ENCODE peak calls at places on chromosome 20, in ten cellular contexts. X is CD8-positive, alpha-beta T cell; I is AG09309; J is AG04450; T is adrenal gland; S is cardiac fibroblast; C is right atrium auricular region; O is hepatocyte; M is heart right ventricle; G is lung. H is an unnamed sample.

GRCh38 chr20:47220161-47220582 is 136.3 kb downstream of the ZMYND8 start:
- DNase-seq in X (peak; percentile 19), I (no peak), J (no peak), T (peak; percentile 39), S (peak; percentile 51), C (no peak), O (no peak), M (no peak), G (no peak), H (peak; percentile 22)

GRCh38 chr20:35604444-35604750 is 11.2 kb upstream of the SPAG4 start:
- DNase-seq in X (no peak), I (no peak), J (no peak), T (peak; percentile 13), S (no peak), C (no peak), O (no peak), M (no peak), G (no peak), H (peak; percentile 6)

GRCh38 chr20:61516398-61517208 is 264.5 kb downstream of the CDH4 start:
- DNase-seq in X (no peak), I (no peak), J (no peak), T (no peak), S (no peak), C (no peak), O (no peak), M (peak; percentile 40), G (no peak), H (no peak)

GRCh38 chr20:48294196-48294595 is 508.9 kb upstream of the SULF2 start:
- DNase-seq in X (no peak), I (no peak), J (no peak), T (no peak), S (peak; percentile 82), C (no peak), O (no peak), M (no peak), G (no peak), H (no peak)

GRCh38 chr20:34285450-34285849 is 17.7 kb downstream of the AHCY start:
- DNase-seq in X (no peak), I (no peak), J (no peak), T (no peak), S (no peak), C (no peak), O (no peak), M (no peak), G (no peak), H (no peak)

GRCh38 chr20:32792316-32792715 is 27.4 kb upstream of the MAPRE1 start:
- DNase-seq in X (no peak), I (no peak), J (no peak), T (no peak), S (peak; percentile 45), C (no peak), O (peak; percentile 58), M (no peak), G (no peak), H (peak; percentile 10)

GRCh38 chr20:45337367-45338120 is 10.7 kb downstream of the SDC4 start:
- DNase-seq in X (no peak), I (peak; percentile 78), J (peak; percentile 87), T (peak; percentile 81), S (peak; percentile 91), C (no peak), O (peak; percentile 77), M (peak; percentile 53), G (peak; percentile 69), H (peak; percentile 87)

GRCh38 chr20:58420798-58421496 is 31.9 kb downstream of the VAPB start:
- DNase-seq in X (no peak), I (peak; percentile 14), J (no peak), T (no peak), S (peak; percentile 36), C (no peak), O (no peak), M (no peak), G (no peak), H (peak; percentile 54)

GRCh38 chr20:34709836-34710567 is 5.9 kb downstream of the TP53INP2 start:
- DNase-seq in X (peak; percentile 54), I (no peak), J (no peak), T (peak; percentile 56), S (peak; percentile 73), C (peak; percentile 67), O (peak; percentile 87), M (peak; percentile 44), G (peak; percentile 52), H (peak; percentile 71)

GRCh38 chr20:58713801-58714339 is 21.3 kb downstream of the NPEPL1 start:
- DNase-seq in X (no peak), I (no peak), J (no peak), T (peak; percentile 15), S (no peak), C (peak; percentile 42), O (peak; percentile 4), M (no peak), G (peak; percentile 18), H (no peak)

GRCh38 chr20:63323298-63323820 is 30.4 kb downstream of the COL20A1 start:
- DNase-seq in X (no peak), I (no peak), J (no peak), T (no peak), S (no peak), C (no peak), O (no peak), M (no peak), G (no peak), H (no peak)

GRCh38 chr20:49501917-49502316 is 19.4 kb upstream of the KCNB1 start:
- DNase-seq in X (no peak), I (no peak), J (no peak), T (no peak), S (peak; percentile 30), C (no peak), O (no peak), M (no peak), G (no peak), H (peak; percentile 13)

GRCh38 chr20:55761787-55762186 is 243.5 kb downstream of the CBLN4 start:
- DNase-seq in X (no peak), I (no peak), J (no peak), T (no peak), S (no peak), C (no peak), O (no peak), M (no peak), G (no peak), H (no peak)

DNA sequence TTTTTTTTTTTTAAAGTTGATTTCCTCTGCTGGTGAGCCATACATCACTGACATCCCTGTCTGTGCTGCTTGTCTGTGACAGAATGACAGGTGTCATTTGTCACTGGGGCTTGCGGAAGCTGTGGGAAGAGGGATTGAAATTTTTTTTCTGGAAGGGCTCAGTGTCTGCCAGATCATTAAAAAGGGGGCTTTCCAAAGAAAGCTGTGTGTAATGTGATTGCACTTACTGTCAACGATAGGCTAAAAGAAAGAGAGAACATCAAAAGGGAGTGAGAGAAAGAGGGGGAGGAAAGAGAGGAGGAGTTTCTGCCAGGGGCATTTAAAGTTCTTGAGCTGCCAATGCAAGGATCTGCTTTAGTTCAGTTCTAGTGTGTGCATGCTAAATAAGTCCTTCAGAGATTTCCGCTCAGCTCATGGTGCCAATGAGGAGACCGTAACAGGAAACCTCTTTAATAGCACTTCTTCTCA is 177.1 kb downstream of the TSHZ2 start:
- DNase-seq in X (no peak), I (no peak), J (no peak), T (no peak), S (no peak), C (no peak), O (no peak), M (no peak), G (no peak), H (no peak)
- H3K4me3 ChIP-seq in X (no peak overlapping the region), I (no peak overlapping the region), J (no peak overlapping the region), T (no peak overlapping the region), S (no peak overlapping the region), C (no peak overlapping the region), O (no peak overlapping the region), M (no peak overlapping the region), G (no peak overlapping the region), H (no peak overlapping the region)

DNA sequence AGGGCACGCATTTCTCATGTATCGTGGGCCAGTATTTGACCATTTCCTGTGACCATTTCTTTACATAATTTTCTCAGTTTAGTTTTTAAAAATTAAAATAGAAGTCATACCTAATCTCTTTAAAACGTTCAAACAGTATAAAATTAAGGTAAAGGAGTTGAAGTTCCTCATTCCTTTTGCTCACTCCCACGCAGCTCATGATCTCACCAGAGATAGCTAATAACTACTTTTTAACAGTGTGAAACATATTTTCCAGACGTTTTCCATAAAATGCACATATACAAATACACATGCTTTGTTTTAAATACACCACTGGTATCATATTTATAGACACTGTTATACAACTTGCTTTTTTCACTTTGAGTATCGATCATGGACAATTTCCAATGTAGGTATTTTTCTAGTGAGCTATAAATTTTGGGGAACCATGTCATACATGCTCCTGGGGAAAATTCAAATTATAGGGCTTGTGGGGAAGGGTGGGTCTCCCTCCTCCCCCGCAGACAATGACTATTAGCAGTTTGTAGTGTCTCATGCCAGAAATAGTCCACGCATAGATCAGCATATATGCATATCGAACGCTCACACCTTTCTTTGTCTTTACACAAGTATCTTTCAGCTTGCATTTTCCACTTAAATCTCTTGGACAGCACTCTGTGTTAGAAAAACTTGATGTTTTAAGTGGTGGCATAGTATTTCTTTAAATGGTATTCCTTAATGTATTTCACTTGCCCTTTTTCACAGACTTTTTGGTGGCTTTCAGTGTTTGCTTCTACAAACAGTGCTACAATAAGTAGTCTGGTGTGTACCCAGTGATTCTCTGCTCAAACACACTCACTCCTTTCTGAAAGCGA is 145.5 kb upstream of the ZNF217 start:
- DNase-seq in X (no peak), I (no peak), J (no peak), T (no peak), S (no peak), C (no peak), O (peak; percentile 42), M (no peak), G (no peak), H (peak; percentile 59)
- H3K4me3 ChIP-seq in X (no peak overlapping the region), I (no peak overlapping the region), J (no peak overlapping the region), T (no peak overlapping the region), S (no peak overlapping the region), C (peak overlapping the region; percentile 25), O (no peak overlapping the region), M (peak overlapping the region; percentile 13), G (no peak overlapping the region), H (peak overlapping the region; percentile 49)

DNA sequence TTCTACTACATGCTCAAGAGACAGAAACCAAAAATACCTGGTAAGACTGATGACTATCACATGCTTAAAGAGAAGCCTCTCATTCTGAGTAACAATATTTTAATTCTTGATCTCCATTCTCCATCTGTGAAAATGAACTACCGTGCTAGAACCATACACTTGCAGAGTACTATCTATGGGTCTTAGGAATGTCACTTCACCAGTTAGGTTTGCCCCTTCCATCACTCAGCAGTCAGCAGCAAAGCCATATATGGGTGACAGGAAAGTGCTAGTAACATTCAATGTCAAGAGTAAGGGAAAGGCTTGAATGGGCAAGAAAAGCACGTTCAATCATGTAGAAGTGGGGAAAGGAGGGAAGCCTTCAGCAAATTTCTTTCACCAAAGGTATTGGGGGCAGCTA is 2.3 kb downstream of the DNAAF9 start:
- DNase-seq in X (no peak), I (no peak), J (no peak), T (no peak), S (no peak), C (no peak), O (no peak), M (no peak), G (no peak), H (no peak)
- H3K4me3 ChIP-seq in X (no peak overlapping the region), I (no peak overlapping the region), J (peak overlapping the region; percentile 29), T (no peak overlapping the region), S (no peak overlapping the region), C (peak overlapping the region; percentile 98), O (no peak overlapping the region), M (no peak overlapping the region), G (no peak overlapping the region), H (no peak overlapping the region)

DNA sequence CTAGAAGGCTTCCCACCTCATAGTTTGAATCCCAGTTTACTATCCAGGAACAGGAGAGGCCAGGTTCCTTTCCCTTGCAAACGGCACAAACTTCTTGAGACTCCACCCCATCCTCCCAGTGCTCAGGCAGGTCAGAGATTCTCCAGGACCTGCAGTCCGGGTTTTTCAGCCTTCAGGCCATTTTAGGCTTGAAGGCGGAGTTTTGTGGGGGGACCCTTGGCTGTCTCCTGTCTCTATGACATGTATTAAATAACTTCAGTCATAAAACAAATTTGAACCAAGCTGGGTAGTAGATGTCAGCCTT is 230.1 kb downstream of the NFATC2 start:
- DNase-seq in X (no peak), I (no peak), J (no peak), T (no peak), S (no peak), C (no peak), O (no peak), M (no peak), G (no peak), H (no peak)
- H3K4me3 ChIP-seq in X (no peak overlapping the region), I (no peak overlapping the region), J (no peak overlapping the region), T (no peak overlapping the region), S (no peak overlapping the region), C (no peak overlapping the region), O (no peak overlapping the region), M (no peak overlapping the region), G (no peak overlapping the region), H (no peak overlapping the region)